ENCODE peak calls at places on chromosomes 4 and X, in ten cellular contexts. One of them, this sample, is unnamed.

GRCh38 chrX:150643271-150643670 is 49.9 kb upstream of the MTMR1 start:
- DNase-seq in fibroblast of the aortic adventitia: peak
- DNase-seq in mesothelial cell of epicardium: no peak
- DNase-seq in OCI-LY7: no peak
- DNase-seq in left ventricle myocardium inferior: no peak
- DNase-seq in uterus: no peak
- DNase-seq in CD4-positive, alpha-beta T cell: no peak
- DNase-seq in cardiac muscle cell: no peak
- DNase-seq in colonic mucosa: no peak
- DNase-seq in fibroblast of lung: no peak
- DNase-seq in this sample: no peak

GRCh38 chr4:151193414-151193813 is 83.5 kb upstream of the PRSS48 start:
- DNase-seq in fibroblast of the aortic adventitia: no peak
- DNase-seq in OCI-LY7: no peak
- DNase-seq in CD4-positive, alpha-beta T cell: no peak
- DNase-seq in mesothelial cell of epicardium: no peak
- DNase-seq in cardiac muscle cell: no peak
- DNase-seq in uterus: no peak
- DNase-seq in colonic mucosa: no peak
- DNase-seq in left ventricle myocardium inferior: no peak
- DNase-seq in fibroblast of lung: no peak
- DNase-seq in this sample: no peak

GRCh38 chrX:12080265-12080664 is 58.0 kb upstream of the FRMPD4 start:
- DNase-seq in mesothelial cell of epicardium: no peak
- DNase-seq in left ventricle myocardium inferior: no peak
- DNase-seq in fibroblast of the aortic adventitia: peak
- DNase-seq in cardiac muscle cell: peak
- DNase-seq in OCI-LY7: peak
- DNase-seq in colonic mucosa: no peak
- DNase-seq in uterus: no peak
- DNase-seq in CD4-positive, alpha-beta T cell: no peak
- DNase-seq in fibroblast of lung: peak
- DNase-seq in this sample: no peak

GRCh38 chr4:75777589-75777988 is 53.2 kb downstream of the USO1 start:
- DNase-seq in fibroblast of lung: no peak
- DNase-seq in fibroblast of the aortic adventitia: no peak
- DNase-seq in left ventricle myocardium inferior: no peak
- DNase-seq in OCI-LY7: no peak
- DNase-seq in uterus: no peak
- DNase-seq in cardiac muscle cell: no peak
- DNase-seq in mesothelial cell of epicardium: no peak
- DNase-seq in CD4-positive, alpha-beta T cell: no peak
- DNase-seq in colonic mucosa: no peak
- DNase-seq in this sample: no peak

GRCh38 chrX:21735038-21735752 is 22.7 kb downstream of the SMPX start:
- DNase-seq in CD4-positive, alpha-beta T cell: no peak
- DNase-seq in fibroblast of lung: peak
- DNase-seq in colonic mucosa: no peak
- DNase-seq in fibroblast of the aortic adventitia: peak
- DNase-seq in mesothelial cell of epicardium: no peak
- DNase-seq in cardiac muscle cell: no peak
- DNase-seq in uterus: no peak
- DNase-seq in left ventricle myocardium inferior: no peak
- DNase-seq in OCI-LY7: no peak
- DNase-seq in this sample: no peak

GRCh38 chr4:153684182-153685073 is at the start of gene TLR2:
- DNase-seq in colonic mucosa: peak
- DNase-seq in fibroblast of the aortic adventitia: no peak
- DNase-seq in CD4-positive, alpha-beta T cell: peak
- DNase-seq in cardiac muscle cell: peak
- DNase-seq in left ventricle myocardium inferior: peak
- DNase-seq in OCI-LY7: no peak
- DNase-seq in fibroblast of lung: peak
- DNase-seq in mesothelial cell of epicardium: peak
- DNase-seq in uterus: peak
- DNase-seq in this sample: peak

GRCh38 chr4:93730760-93731159 is 97.8 kb upstream of the ATOH1 start:
- DNase-seq in mesothelial cell of epicardium: no peak
- DNase-seq in fibroblast of lung: no peak
- DNase-seq in cardiac muscle cell: no peak
- DNase-seq in left ventricle myocardium inferior: no peak
- DNase-seq in CD4-positive, alpha-beta T cell: no peak
- DNase-seq in fibroblast of the aortic adventitia: no peak
- DNase-seq in uterus: no peak
- DNase-seq in OCI-LY7: no peak
- DNase-seq in colonic mucosa: no peak
- DNase-seq in this sample: no peak

GRCh38 chr4:55927776-55928437 is 20.8 kb upstream of the CEP135 start:
- DNase-seq in OCI-LY7: no peak
- DNase-seq in fibroblast of the aortic adventitia: peak
- DNase-seq in left ventricle myocardium inferior: no peak
- DNase-seq in fibroblast of lung: no peak
- DNase-seq in CD4-positive, alpha-beta T cell: no peak
- DNase-seq in cardiac muscle cell: no peak
- DNase-seq in colonic mucosa: no peak
- DNase-seq in uterus: no peak
- DNase-seq in mesothelial cell of epicardium: no peak
- DNase-seq in this sample: no peak

GRCh38 chrX:153882557-153882956 is 3.4 kb downstream of the L1CAM start:
- DNase-seq in colonic mucosa: no peak
- DNase-seq in fibroblast of the aortic adventitia: no peak
- DNase-seq in OCI-LY7: no peak
- DNase-seq in mesothelial cell of epicardium: no peak
- DNase-seq in fibroblast of lung: no peak
- DNase-seq in uterus: no peak
- DNase-seq in left ventricle myocardium inferior: no peak
- DNase-seq in cardiac muscle cell: no peak
- DNase-seq in CD4-positive, alpha-beta T cell: no peak
- DNase-seq in this sample: no peak

GRCh38 chr4:155742310-155743015 is 16.4 kb upstream of the GUCY1B1 start:
- DNase-seq in cardiac muscle cell: no peak
- DNase-seq in CD4-positive, alpha-beta T cell: no peak
- DNase-seq in left ventricle myocardium inferior: no peak
- DNase-seq in fibroblast of lung: no peak
- DNase-seq in colonic mucosa: no peak
- DNase-seq in uterus: no peak
- DNase-seq in fibroblast of the aortic adventitia: no peak
- DNase-seq in mesothelial cell of epicardium: no peak
- DNase-seq in OCI-LY7: no peak
- DNase-seq in this sample: no peak

GRCh38 chr4:56668267-56668666 is 12.8 kb downstream of the HOPX start:
- DNase-seq in CD4-positive, alpha-beta T cell: no peak
- DNase-seq in left ventricle myocardium inferior: no peak
- DNase-seq in fibroblast of the aortic adventitia: no peak
- DNase-seq in fibroblast of lung: no peak
- DNase-seq in mesothelial cell of epicardium: no peak
- DNase-seq in colonic mucosa: no peak
- DNase-seq in OCI-LY7: peak
- DNase-seq in cardiac muscle cell: peak
- DNase-seq in uterus: no peak
- DNase-seq in this sample: no peak

GRCh38 chrX:123923211-123923610 is 38.3 kb upstream of the STAG2 start:
- DNase-seq in uterus: no peak
- DNase-seq in fibroblast of lung: peak
- DNase-seq in mesothelial cell of epicardium: no peak
- DNase-seq in left ventricle myocardium inferior: no peak
- DNase-seq in fibroblast of the aortic adventitia: no peak
- DNase-seq in colonic mucosa: no peak
- DNase-seq in cardiac muscle cell: no peak
- DNase-seq in CD4-positive, alpha-beta T cell: no peak
- DNase-seq in OCI-LY7: no peak
- DNase-seq in this sample: no peak

GRCh38 chr4:124711469-124712416 is 789 bp downstream of the ANKRD50 start:
- DNase-seq in colonic mucosa: peak
- DNase-seq in fibroblast of the aortic adventitia: peak
- DNase-seq in mesothelial cell of epicardium: peak
- DNase-seq in cardiac muscle cell: peak
- DNase-seq in OCI-LY7: peak
- DNase-seq in fibroblast of lung: peak
- DNase-seq in left ventricle myocardium inferior: no peak
- DNase-seq in uterus: no peak
- DNase-seq in CD4-positive, alpha-beta T cell: peak
- DNase-seq in this sample: peak

GRCh38 chrX:144896323-144896722 is 351.0 kb upstream of the SPANXN1 start:
- DNase-seq in fibroblast of the aortic adventitia: peak
- DNase-seq in cardiac muscle cell: peak
- DNase-seq in OCI-LY7: no peak
- DNase-seq in colonic mucosa: no peak
- DNase-seq in mesothelial cell of epicardium: no peak
- DNase-seq in left ventricle myocardium inferior: no peak
- DNase-seq in CD4-positive, alpha-beta T cell: no peak
- DNase-seq in uterus: no peak
- DNase-seq in fibroblast of lung: no peak
- DNase-seq in this sample: no peak

GRCh38 chrX:20046270-20046669 is 55.4 kb upstream of the BCLAF3 start:
- DNase-seq in left ventricle myocardium inferior: no peak
- DNase-seq in mesothelial cell of epicardium: no peak
- DNase-seq in CD4-positive, alpha-beta T cell: no peak
- DNase-seq in fibroblast of lung: no peak
- DNase-seq in uterus: no peak
- DNase-seq in OCI-LY7: no peak
- DNase-seq in cardiac muscle cell: no peak
- DNase-seq in colonic mucosa: no peak
- DNase-seq in fibroblast of the aortic adventitia: no peak
- DNase-seq in this sample: no peak

GRCh38 chr4:10623862-10624261 is 60.7 kb downstream of the CLNK start:
- DNase-seq in mesothelial cell of epicardium: no peak
- DNase-seq in uterus: no peak
- DNase-seq in CD4-positive, alpha-beta T cell: no peak
- DNase-seq in cardiac muscle cell: no peak
- DNase-seq in OCI-LY7: no peak
- DNase-seq in colonic mucosa: no peak
- DNase-seq in fibroblast of the aortic adventitia: no peak
- DNase-seq in left ventricle myocardium inferior: no peak
- DNase-seq in fibroblast of lung: no peak
- DNase-seq in this sample: no peak

GRCh38 chr4:124753941-124754581 is 41.5 kb upstream of the ANKRD50 start:
- DNase-seq in CD4-positive, alpha-beta T cell: no peak
- DNase-seq in cardiac muscle cell: no peak
- DNase-seq in OCI-LY7: no peak
- DNase-seq in colonic mucosa: no peak
- DNase-seq in uterus: no peak
- DNase-seq in fibroblast of lung: no peak
- DNase-seq in fibroblast of the aortic adventitia: no peak
- DNase-seq in left ventricle myocardium inferior: no peak
- DNase-seq in mesothelial cell of epicardium: no peak
- DNase-seq in this sample: no peak

DNA sequence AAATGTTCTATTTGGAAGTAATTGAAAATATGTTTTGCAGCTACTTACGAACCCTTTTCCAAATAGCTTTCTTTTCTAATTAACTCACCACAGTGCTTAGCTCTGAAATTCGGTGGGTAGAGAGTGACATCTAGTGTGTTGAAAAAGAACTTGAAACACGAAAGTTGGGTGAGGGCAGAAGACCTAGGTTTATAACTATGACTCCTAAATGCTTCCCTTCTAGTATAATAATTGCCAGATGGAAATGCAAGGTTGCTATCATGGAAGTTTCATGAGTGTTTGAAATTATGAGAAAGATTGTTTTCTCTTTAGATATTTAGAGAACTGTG is 77.2 kb upstream of the NOCT start:
- DNase-seq in CD4-positive, alpha-beta T cell: no peak
- DNase-seq in OCI-LY7: peak
- DNase-seq in uterus: no peak
- DNase-seq in cardiac muscle cell: peak
- DNase-seq in left ventricle myocardium inferior: no peak
- DNase-seq in colonic mucosa: no peak
- DNase-seq in fibroblast of the aortic adventitia: peak
- DNase-seq in mesothelial cell of epicardium: no peak
- DNase-seq in fibroblast of lung: peak
- DNase-seq in this sample: no peak
- TF ChIP-seq CTCF in CD4-positive, alpha-beta T cell: no peak
- TF ChIP-seq CTCF in OCI-LY7: peak
- TF ChIP-seq CTCF in uterus: peak
- TF ChIP-seq CTCF in cardiac muscle cell: peak
- TF ChIP-seq CTCF in left ventricle myocardium inferior: peak
- TF ChIP-seq CTCF in colonic mucosa: peak
- TF ChIP-seq CTCF in fibroblast of the aortic adventitia: peak
- TF ChIP-seq CTCF in mesothelial cell of epicardium: peak
- TF ChIP-seq CTCF in fibroblast of lung: peak
- TF ChIP-seq CTCF in this sample: no peak

DNA sequence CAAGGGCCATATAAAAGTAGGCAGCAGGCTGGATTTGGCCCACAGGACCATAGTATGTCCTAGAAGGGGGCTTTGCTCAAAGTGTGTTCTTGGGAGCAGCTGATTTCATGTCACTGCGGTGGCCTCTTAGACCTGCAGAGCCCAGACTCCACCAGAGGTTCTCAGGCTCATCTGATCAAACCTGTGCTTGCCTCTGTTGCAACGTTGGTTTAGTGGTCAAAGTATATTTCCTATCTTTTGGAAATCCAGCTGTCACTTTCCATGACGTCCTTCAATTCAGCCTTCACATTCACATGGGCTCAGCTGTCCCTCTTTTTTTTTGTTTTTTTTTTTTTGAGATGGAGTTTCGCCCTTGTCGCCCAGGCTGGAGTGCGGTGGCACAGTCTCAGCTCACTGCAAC is 34.6 kb upstream of the TENM3 start:
- DNase-seq in fibroblast of the aortic adventitia: no peak
- DNase-seq in cardiac muscle cell: no peak
- DNase-seq in uterus: no peak
- DNase-seq in OCI-LY7: no peak
- DNase-seq in mesothelial cell of epicardium: no peak
- DNase-seq in CD4-positive, alpha-beta T cell: no peak
- DNase-seq in left ventricle myocardium inferior: no peak
- DNase-seq in colonic mucosa: no peak
- DNase-seq in fibroblast of lung: no peak
- DNase-seq in this sample: no peak
- TF ChIP-seq CTCF in fibroblast of the aortic adventitia: no peak
- TF ChIP-seq CTCF in cardiac muscle cell: no peak
- TF ChIP-seq CTCF in uterus: no peak
- TF ChIP-seq CTCF in OCI-LY7: no peak
- TF ChIP-seq CTCF in mesothelial cell of epicardium: no peak
- TF ChIP-seq CTCF in CD4-positive, alpha-beta T cell: no peak
- TF ChIP-seq CTCF in left ventricle myocardium inferior: no peak
- TF ChIP-seq CTCF in colonic mucosa: no peak
- TF ChIP-seq CTCF in fibroblast of lung: no peak
- TF ChIP-seq CTCF in this sample: no peak

GRCh38 chrX:106220177-106220576 is 52.1 kb downstream of the PWWP3B start:
- DNase-seq in colonic mucosa: no peak
- DNase-seq in uterus: no peak
- DNase-seq in cardiac muscle cell: peak
- DNase-seq in OCI-LY7: peak
- DNase-seq in CD4-positive, alpha-beta T cell: no peak
- DNase-seq in fibroblast of lung: no peak
- DNase-seq in mesothelial cell of epicardium: no peak
- DNase-seq in left ventricle myocardium inferior: no peak
- DNase-seq in fibroblast of the aortic adventitia: no peak
- DNase-seq in this sample: no peak
- TF ChIP-seq CTCF in colonic mucosa: peak
- TF ChIP-seq CTCF in uterus: no peak
- TF ChIP-seq CTCF in cardiac muscle cell: peak
- TF ChIP-seq CTCF in OCI-LY7: peak
- TF ChIP-seq CTCF in CD4-positive, alpha-beta T cell: no peak
- TF ChIP-seq CTCF in fibroblast of lung: no peak
- TF ChIP-seq CTCF in mesothelial cell of epicardium: no peak
- TF ChIP-seq CTCF in left ventricle myocardium inferior: peak
- TF ChIP-seq CTCF in fibroblast of the aortic adventitia: peak
- TF ChIP-seq CTCF in this sample: no peak

DNA sequence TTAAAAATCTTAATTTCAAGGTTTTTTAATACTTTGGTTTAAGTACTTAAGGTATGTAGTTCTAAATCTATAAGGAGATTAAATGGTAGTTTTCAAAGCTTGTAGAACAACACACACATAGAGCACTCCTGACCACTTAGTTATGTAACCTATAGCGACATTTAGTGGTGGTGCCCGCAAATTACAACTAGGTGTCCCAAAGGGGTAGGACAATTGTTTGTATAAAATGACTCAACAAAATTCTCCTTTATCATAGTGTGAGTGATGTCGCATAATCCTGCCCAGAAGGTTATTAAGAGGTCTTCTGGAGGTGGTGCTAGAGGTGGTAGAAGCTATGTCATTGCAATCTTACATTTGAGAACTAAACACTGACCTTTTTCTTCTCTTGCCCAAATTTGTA is 373.0 kb upstream of the RASGEF1B start:
- DNase-seq in mesothelial cell of epicardium: peak
- DNase-seq in colonic mucosa: peak
- DNase-seq in OCI-LY7: peak
- DNase-seq in uterus: peak
- DNase-seq in fibroblast of the aortic adventitia: peak
- DNase-seq in fibroblast of lung: peak
- DNase-seq in cardiac muscle cell: peak
- DNase-seq in CD4-positive, alpha-beta T cell: peak
- DNase-seq in left ventricle myocardium inferior: peak
- DNase-seq in this sample: peak
- TF ChIP-seq CTCF in mesothelial cell of epicardium: peak
- TF ChIP-seq CTCF in colonic mucosa: peak
- TF ChIP-seq CTCF in OCI-LY7: peak
- TF ChIP-seq CTCF in uterus: peak
- TF ChIP-seq CTCF in fibroblast of the aortic adventitia: peak
- TF ChIP-seq CTCF in fibroblast of lung: peak
- TF ChIP-seq CTCF in cardiac muscle cell: peak
- TF ChIP-seq CTCF in CD4-positive, alpha-beta T cell: peak
- TF ChIP-seq CTCF in left ventricle myocardium inferior: peak
- TF ChIP-seq CTCF in this sample: peak

This sample was measured in natural killer cell.